ENCODE peak calls at places on chromosomes 12 and 14, in four cellular contexts. J, Q, N and V are unnamed samples.

GRCh38 chr12:79964100-79964627 is 29.3 kb upstream of the PPP1R12A start:
- DNase-seq in J (no peak), N (no peak), Q (no peak), V (no peak)

GRCh38 chr14:86057018-86057667 is 527.2 kb downstream of the FLRT2 start:
- DNase-seq in N (no peak), J (peak; percentile 3), Q (peak; percentile 6), V (peak; percentile 30)

GRCh38 chr14:102043251-102044025 is 43.4 kb downstream of the HSP90AA1 start:
- DNase-seq in N (no peak), J (no peak), Q (no peak), V (no peak)

GRCh38 chr12:48194780-48195179 is 8.3 kb downstream of the OR10AD1 start:
- DNase-seq in N (no peak), Q (no peak), J (no peak), V (no peak)

GRCh38 chr12:69900720-69901131 is 75.7 kb downstream of the MYRFL start:
- DNase-seq in J (peak; percentile 29), N (peak; percentile 35), Q (peak; percentile 76), V (peak; percentile 75)

GRCh38 chr14:39233680-39234326 is at the start of gene MIA2:
- DNase-seq in J (no peak), Q (peak; percentile 89), N (no peak), V (no peak)

GRCh38 chr14:105412768-105413541 is 6.7 kb upstream of the MTA1 start:
- DNase-seq in J (no peak), Q (no peak), N (no peak), V (peak; percentile 11)

GRCh38 chr12:19236656-19237055 is 107.1 kb downstream of the PLEKHA5 start:
- DNase-seq in N (no peak), J (no peak), Q (no peak), V (no peak)

GRCh38 chr12:51082561-51083139 is 746 bp downstream of the CSRNP2 start:
- DNase-seq in Q (peak; percentile 7), N (no peak), J (no peak), V (no peak)

GRCh38 chr12:117367006-117367638 is 5.7 kb upstream of the NOS1 start:
- DNase-seq in N (peak; percentile 77), J (peak; percentile 76), Q (peak; percentile 63), V (peak; percentile 91)

GRCh38 chr14:57388072-57388471 is 2.3 kb upstream of the NAA30 start:
- DNase-seq in N (no peak), Q (no peak), J (no peak), V (no peak)

GRCh38 chr14:77580964-77581505 is 35.4 kb downstream of the SPTLC2 start:
- DNase-seq in Q (no peak), J (peak; percentile 38), N (no peak), V (no peak)

GRCh38 chr12:75984577-75985182 is 46.9 kb downstream of the PHLDA1 start:
- DNase-seq in N (no peak), Q (no peak), J (no peak), V (no peak)

GRCh38 chr14:80455031-80455430 is 243.7 kb upstream of the DIO2 start:
- DNase-seq in J (no peak), N (no peak), Q (no peak), V (no peak)

GRCh38 chr12:39764944-39765560 is 145.4 kb upstream of the ABCD2 start:
- DNase-seq in Q (peak; percentile 12), N (peak; percentile 30), J (peak; percentile 39), V (no peak)

GRCh38 chr12:74171478-74171909 is 366.1 kb upstream of the ATXN7L3B start:
- DNase-seq in N (peak; percentile 64), J (no peak), Q (no peak), V (no peak)

GRCh38 chr12:116803018-116803736 is 65.1 kb downstream of the RNFT2 start:
- DNase-seq in Q (no peak), J (no peak), N (no peak), V (no peak)

GRCh38 chr12:131233737-131234474 is 280.2 kb downstream of the ADGRD1 start:
- DNase-seq in Q (no peak), J (no peak), N (no peak), V (no peak)
- TF ChIP-seq FOXJ3 in Q (no peak), J (no peak), N (no peak), V (no peak)

GRCh38 chr12:32309811-32310755 is 89.3 kb upstream of the FGD4 start:
- DNase-seq in N (peak; percentile 12), Q (no peak), J (no peak), V (no peak)

GRCh38 chr12:32307352-32307751 is 92.0 kb upstream of the FGD4 start:
- DNase-seq in N (no peak), Q (no peak), J (no peak), V (no peak)

DNA sequence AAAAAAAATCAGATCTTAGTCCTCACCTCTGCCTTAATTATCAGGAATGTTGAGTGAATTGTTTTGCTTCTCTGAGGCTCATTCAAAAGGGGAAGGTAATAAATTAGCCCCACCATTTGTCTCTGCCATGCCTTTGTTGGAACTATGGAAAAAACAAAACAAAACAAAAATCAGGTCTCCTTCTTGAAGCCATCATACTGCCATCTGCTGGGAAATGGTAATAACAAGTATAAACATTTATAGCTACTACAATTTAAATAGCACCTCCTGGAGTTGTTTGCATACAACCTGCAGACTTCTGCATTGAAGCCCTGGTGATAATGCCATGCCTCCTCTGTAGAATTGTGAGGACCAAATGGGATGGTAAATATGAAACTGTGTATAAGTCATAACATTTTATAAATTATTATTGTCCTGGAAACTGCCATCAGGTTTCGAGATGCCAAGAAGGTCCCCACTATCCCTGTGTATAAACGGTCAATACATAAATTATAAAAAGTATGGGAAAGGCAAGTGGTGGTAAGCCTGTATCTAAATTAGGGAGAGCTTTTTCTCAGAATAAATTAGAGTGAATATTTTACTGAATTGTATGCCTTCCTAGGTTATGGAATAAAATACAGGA is 87.2 kb upstream of the FGD4 start:
- DNase-seq in J (peak; percentile 44), Q (peak; percentile 42), N (peak; percentile 37), V (no peak)
- TF ChIP-seq FOXJ3 in J (no peak), Q (no peak), N (no peak), V (no peak)

DNA sequence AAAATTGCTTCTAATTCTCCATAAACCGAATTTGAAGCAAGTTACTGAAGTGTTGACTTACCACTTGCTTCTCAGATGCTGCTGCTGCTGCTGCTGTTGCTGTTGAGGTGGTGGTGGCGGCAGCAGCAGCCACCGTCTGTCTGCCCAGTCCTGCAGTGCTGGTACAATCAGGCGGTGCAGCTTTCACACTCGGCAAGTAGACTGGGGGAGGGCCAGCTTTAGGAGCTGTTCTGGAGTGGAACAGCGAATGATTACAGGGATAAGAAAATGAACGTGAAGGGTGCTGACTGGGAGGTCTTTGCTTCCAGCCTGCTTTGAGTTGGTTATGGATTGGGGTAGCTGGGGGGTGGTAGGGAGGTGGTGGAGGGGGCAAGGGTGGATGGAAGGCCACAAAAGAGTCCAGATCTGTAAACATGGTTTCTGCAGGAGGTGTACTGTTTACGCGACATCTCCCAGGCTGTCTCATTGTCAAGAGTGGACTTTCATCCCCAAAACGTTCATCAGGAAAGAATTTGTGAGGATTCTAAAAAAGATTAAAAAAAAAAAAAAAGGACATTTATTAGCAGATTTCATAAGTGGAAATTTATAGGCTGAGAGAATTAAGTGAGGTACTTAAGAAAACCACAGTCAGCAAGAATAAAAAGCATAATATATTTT is 38.8 kb downstream of the UBR7 start:
- DNase-seq in J (no peak), N (no peak), Q (no peak), V (no peak)
- TF ChIP-seq FOXJ3 in J (no peak), N (no peak), Q (no peak), V (no peak)

GRCh38 chr12:100388382-100388781 is 31.5 kb downstream of the SLC17A8 start:
- DNase-seq in Q (peak; percentile 20), N (no peak), J (no peak), V (no peak)

GRCh38 chr12:100391856-100392255 is 35.0 kb downstream of the SLC17A8 start:
- DNase-seq in J (no peak), Q (peak; percentile 18), N (no peak), V (no peak)

GRCh38 chr12:100395811-100396210 is 38.9 kb downstream of the SLC17A8 start:
- DNase-seq in Q (no peak), J (no peak), N (no peak), V (no peak)

GRCh38 chr12:100398307-100398706 is 41.4 kb downstream of the SLC17A8 start:
- DNase-seq in Q (no peak), N (no peak), J (no peak), V (no peak)

GRCh38 chr12:100393202-100393601 is 36.3 kb downstream of the SLC17A8 start:
- DNase-seq in Q (no peak), J (no peak), N (no peak), V (no peak)
- TF ChIP-seq FOXJ3 in Q (no peak), J (no peak), N (no peak), V (no peak)

GRCh38 chr12:132559652-132560420 is 50.5 kb downstream of the LRCOL1 start:
- DNase-seq in Q (peak; percentile 6), N (peak; percentile 94), J (peak; percentile 98), V (peak; percentile 53)

GRCh38 chr12:132558861-132559623 is 51.3 kb downstream of the LRCOL1 start:
- DNase-seq in Q (no peak), J (no peak), N (no peak), V (no peak)

GRCh38 chr12:132561784-132562156 is 48.6 kb downstream of the LRCOL1 start:
- DNase-seq in Q (no peak), J (peak; percentile 72), N (no peak), V (peak; percentile 77)

GRCh38 chr12:132560831-132561783 is 49.3 kb downstream of the LRCOL1 start:
- DNase-seq in N (peak; percentile 88), J (peak; percentile 96), Q (peak; percentile 62), V (peak; percentile 91)

DNA sequence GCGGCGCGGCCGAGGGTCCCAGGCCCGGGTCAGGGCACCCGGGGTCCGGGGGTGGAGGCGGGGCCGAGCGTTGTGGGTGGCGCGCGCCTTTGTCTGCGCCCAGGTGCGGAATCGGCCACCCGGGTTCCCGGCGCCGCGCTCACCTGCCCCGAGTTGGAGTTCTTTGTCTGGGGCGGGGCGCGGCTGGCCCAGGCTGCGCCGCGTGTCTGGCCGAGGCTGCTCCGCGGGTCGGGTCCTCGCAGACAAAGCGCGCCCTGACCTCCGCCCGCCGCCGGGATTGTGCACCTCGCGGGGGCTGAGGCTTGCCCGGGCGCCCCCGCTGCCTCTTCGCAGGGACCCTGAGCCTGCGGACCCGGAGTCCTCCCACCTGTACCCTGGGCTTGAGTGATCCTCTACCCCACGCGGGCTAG is 50.0 kb downstream of the LRCOL1 start:
- DNase-seq in N (peak; percentile 66), Q (no peak), J (peak; percentile 82), V (peak; percentile 49)
- TF ChIP-seq FOXJ3 in N (no peak), Q (no peak), J (no peak), V (no peak)

DNA sequence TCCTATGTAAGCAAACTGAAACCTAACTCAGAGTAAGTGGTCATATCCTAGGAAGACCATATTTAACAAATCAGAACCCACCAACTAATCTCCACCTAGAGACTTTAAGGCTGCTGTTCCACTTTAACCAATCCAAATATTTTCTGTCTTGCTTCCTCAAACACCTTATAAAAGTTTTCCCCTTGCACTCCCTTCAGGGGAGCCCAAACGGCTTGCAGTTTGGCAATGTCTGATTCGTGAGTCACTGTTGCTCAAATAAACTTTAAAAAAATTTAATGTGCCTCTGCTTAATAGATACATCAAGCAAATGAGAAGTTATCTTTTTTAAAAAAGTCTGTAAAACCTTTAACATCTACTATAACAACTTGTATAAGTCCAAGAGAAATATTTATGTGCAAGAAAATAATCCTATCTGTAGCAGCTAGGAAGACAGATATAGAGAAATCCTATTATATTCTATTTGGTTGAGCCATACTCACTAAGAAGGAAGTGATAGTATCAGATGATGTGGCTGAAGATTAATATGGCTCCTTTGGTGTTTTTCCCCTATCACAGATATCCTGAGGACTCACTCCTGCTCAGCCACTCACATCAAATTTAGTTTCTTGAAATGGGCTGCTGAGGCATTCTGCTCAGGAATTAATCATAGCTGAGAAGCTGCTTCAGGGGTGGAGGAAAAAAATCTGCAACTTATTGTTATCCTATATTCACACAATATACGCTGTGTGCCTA is 65.1 kb upstream of the DUSP6 start:
- DNase-seq in Q (no peak), J (no peak), N (no peak), V (no peak)
- TF ChIP-seq FOXJ3 in Q (no peak), J (no peak), N (no peak), V (no peak)

GRCh38 chr14:99681101-99681831 is 2.8 kb upstream of the CYP46A1 start:
- DNase-seq in J (no peak), Q (no peak), N (no peak), V (no peak)
- TF ChIP-seq FOXJ3 in J (no peak), Q (no peak), N (no peak), V (no peak)